ENCODE peak calls at places on chromosomes 12 and 14, in seven cellular contexts. One of them, this sample, is unnamed.

GRCh38 chr12:123034865-123035264 is 54.4 kb downstream of the ARL6IP4 start:
- DNase-seq in T47D: peak; percentile 39
- DNase-seq in activated CD8-positive, alpha-beta memory T cell treated with anti-CD3 and anti-CD28 coated beads, Interleukin-2, amount 10 ng/mL, durations not matched to agents 7 days and 5 days: no peak
- DNase-seq in NCI-H345: no peak
- DNase-seq in mucosa of gallbladder: no peak
- DNase-seq in activated gamma-delta T cell: no peak
- DNase-seq in psoas muscle: no peak
- DNase-seq in this sample: no peak

GRCh38 chr12:58801986-58802385 is 118.3 kb downstream of the LRIG3 start:
- DNase-seq in activated gamma-delta T cell: no peak
- DNase-seq in activated CD8-positive, alpha-beta memory T cell treated with anti-CD3 and anti-CD28 coated beads, Interleukin-2, amount 10 ng/mL, durations not matched to agents 7 days and 5 days: no peak
- DNase-seq in psoas muscle: no peak
- DNase-seq in mucosa of gallbladder: no peak
- DNase-seq in NCI-H345: no peak
- DNase-seq in T47D: no peak
- DNase-seq in this sample: no peak

GRCh38 chr12:48828293-48828692 is 10.0 kb downstream of the CACNB3 start:
- DNase-seq in NCI-H345: no peak
- DNase-seq in psoas muscle: no peak
- DNase-seq in activated CD8-positive, alpha-beta memory T cell treated with anti-CD3 and anti-CD28 coated beads, Interleukin-2, amount 10 ng/mL, durations not matched to agents 7 days and 5 days: no peak
- DNase-seq in activated gamma-delta T cell: no peak
- DNase-seq in mucosa of gallbladder: no peak
- DNase-seq in T47D: no peak
- DNase-seq in this sample: no peak

GRCh38 chr12:80701388-80701787 is 6.0 kb upstream of the MYF6 start:
- DNase-seq in psoas muscle: no peak
- DNase-seq in NCI-H345: no peak
- DNase-seq in mucosa of gallbladder: no peak
- DNase-seq in activated gamma-delta T cell: no peak
- DNase-seq in activated CD8-positive, alpha-beta memory T cell treated with anti-CD3 and anti-CD28 coated beads, Interleukin-2, amount 10 ng/mL, durations not matched to agents 7 days and 5 days: no peak
- DNase-seq in T47D: no peak
- DNase-seq in this sample: no peak

GRCh38 chr14:32480337-32480736 is 151.2 kb downstream of the AKAP6 start:
- DNase-seq in NCI-H345: no peak
- DNase-seq in psoas muscle: no peak
- DNase-seq in mucosa of gallbladder: no peak
- DNase-seq in activated gamma-delta T cell: no peak
- DNase-seq in activated CD8-positive, alpha-beta memory T cell treated with anti-CD3 and anti-CD28 coated beads, Interleukin-2, amount 10 ng/mL, durations not matched to agents 7 days and 5 days: no peak
- DNase-seq in T47D: no peak
- DNase-seq in this sample: no peak

GRCh38 chr12:104519190-104519857 is 62.6 kb downstream of the CHST11 start:
- DNase-seq in NCI-H345: no peak
- DNase-seq in activated CD8-positive, alpha-beta memory T cell treated with anti-CD3 and anti-CD28 coated beads, Interleukin-2, amount 10 ng/mL, durations not matched to agents 7 days and 5 days: peak; percentile 87
- DNase-seq in T47D: no peak
- DNase-seq in psoas muscle: no peak
- DNase-seq in activated gamma-delta T cell: no peak
- DNase-seq in mucosa of gallbladder: no peak
- DNase-seq in this sample: peak; percentile 20

GRCh38 chr12:12273291-12273957 is 6.6 kb upstream of the LRP6 start:
- DNase-seq in psoas muscle: no peak
- DNase-seq in activated CD8-positive, alpha-beta memory T cell treated with anti-CD3 and anti-CD28 coated beads, Interleukin-2, amount 10 ng/mL, durations not matched to agents 7 days and 5 days: no peak
- DNase-seq in mucosa of gallbladder: no peak
- DNase-seq in T47D: no peak
- DNase-seq in NCI-H345: no peak
- DNase-seq in activated gamma-delta T cell: no peak
- DNase-seq in this sample: no peak

GRCh38 chr12:132872073-132872855 is 15.1 kb downstream of the CHFR start:
- DNase-seq in NCI-H345: no peak
- DNase-seq in activated gamma-delta T cell: no peak
- DNase-seq in psoas muscle: no peak
- DNase-seq in mucosa of gallbladder: no peak
- DNase-seq in T47D: no peak
- DNase-seq in activated CD8-positive, alpha-beta memory T cell treated with anti-CD3 and anti-CD28 coated beads, Interleukin-2, amount 10 ng/mL, durations not matched to agents 7 days and 5 days: no peak
- DNase-seq in this sample: no peak

GRCh38 chr12:65614259-65614658 is 210.0 kb upstream of the HMGA2 start:
- DNase-seq in mucosa of gallbladder: no peak
- DNase-seq in activated gamma-delta T cell: no peak
- DNase-seq in activated CD8-positive, alpha-beta memory T cell treated with anti-CD3 and anti-CD28 coated beads, Interleukin-2, amount 10 ng/mL, durations not matched to agents 7 days and 5 days: no peak
- DNase-seq in T47D: no peak
- DNase-seq in psoas muscle: no peak
- DNase-seq in NCI-H345: no peak
- DNase-seq in this sample: no peak

GRCh38 chr14:61555056-61555838 is 140.1 kb upstream of the HIF1A start:
- DNase-seq in T47D: no peak
- DNase-seq in mucosa of gallbladder: no peak
- DNase-seq in psoas muscle: no peak
- DNase-seq in activated CD8-positive, alpha-beta memory T cell treated with anti-CD3 and anti-CD28 coated beads, Interleukin-2, amount 10 ng/mL, durations not matched to agents 7 days and 5 days: no peak
- DNase-seq in activated gamma-delta T cell: no peak
- DNase-seq in NCI-H345: no peak
- DNase-seq in this sample: no peak

GRCh38 chr12:46387697-46388096 is 15.1 kb upstream of the SLC38A2 start:
- DNase-seq in mucosa of gallbladder: no peak
- DNase-seq in T47D: no peak
- DNase-seq in NCI-H345: no peak
- DNase-seq in psoas muscle: no peak
- DNase-seq in activated CD8-positive, alpha-beta memory T cell treated with anti-CD3 and anti-CD28 coated beads, Interleukin-2, amount 10 ng/mL, durations not matched to agents 7 days and 5 days: peak; percentile 68
- DNase-seq in activated gamma-delta T cell: no peak
- DNase-seq in this sample: no peak

GRCh38 chr12:85865905-85866304 is 8.2 kb upstream of the NTS start:
- DNase-seq in activated CD8-positive, alpha-beta memory T cell treated with anti-CD3 and anti-CD28 coated beads, Interleukin-2, amount 10 ng/mL, durations not matched to agents 7 days and 5 days: no peak
- DNase-seq in T47D: no peak
- DNase-seq in mucosa of gallbladder: no peak
- DNase-seq in psoas muscle: peak; percentile 54
- DNase-seq in activated gamma-delta T cell: no peak
- DNase-seq in NCI-H345: no peak
- DNase-seq in this sample: no peak

GRCh38 chr12:52839706-52840105 is 5.6 kb upstream of the KRT79 start:
- DNase-seq in NCI-H345: no peak
- DNase-seq in activated gamma-delta T cell: no peak
- DNase-seq in psoas muscle: no peak
- DNase-seq in mucosa of gallbladder: no peak
- DNase-seq in activated CD8-positive, alpha-beta memory T cell treated with anti-CD3 and anti-CD28 coated beads, Interleukin-2, amount 10 ng/mL, durations not matched to agents 7 days and 5 days: no peak
- DNase-seq in T47D: no peak
- DNase-seq in this sample: no peak

GRCh38 chr12:95443458-95443857 is 30.5 kb upstream of the METAP2 start:
- DNase-seq in activated gamma-delta T cell: no peak
- DNase-seq in T47D: no peak
- DNase-seq in NCI-H345: no peak
- DNase-seq in activated CD8-positive, alpha-beta memory T cell treated with anti-CD3 and anti-CD28 coated beads, Interleukin-2, amount 10 ng/mL, durations not matched to agents 7 days and 5 days: no peak
- DNase-seq in mucosa of gallbladder: no peak
- DNase-seq in psoas muscle: no peak
- DNase-seq in this sample: no peak

GRCh38 chr14:89851031-89851430 is 103.5 kb downstream of the EFCAB11 start:
- DNase-seq in activated CD8-positive, alpha-beta memory T cell treated with anti-CD3 and anti-CD28 coated beads, Interleukin-2, amount 10 ng/mL, durations not matched to agents 7 days and 5 days: no peak
- DNase-seq in mucosa of gallbladder: no peak
- DNase-seq in psoas muscle: no peak
- DNase-seq in T47D: no peak
- DNase-seq in NCI-H345: peak; percentile 88
- DNase-seq in activated gamma-delta T cell: no peak
- DNase-seq in this sample: peak; percentile 90

GRCh38 chr14:94100847-94101246 is 9.7 kb upstream of the IFI27 start:
- DNase-seq in mucosa of gallbladder: no peak
- DNase-seq in activated CD8-positive, alpha-beta memory T cell treated with anti-CD3 and anti-CD28 coated beads, Interleukin-2, amount 10 ng/mL, durations not matched to agents 7 days and 5 days: no peak
- DNase-seq in NCI-H345: no peak
- DNase-seq in activated gamma-delta T cell: no peak
- DNase-seq in T47D: no peak
- DNase-seq in psoas muscle: no peak
- DNase-seq in this sample: no peak

GRCh38 chr14:50775357-50775756 is 55.6 kb downstream of the NIN start:
- DNase-seq in NCI-H345: no peak
- DNase-seq in activated CD8-positive, alpha-beta memory T cell treated with anti-CD3 and anti-CD28 coated beads, Interleukin-2, amount 10 ng/mL, durations not matched to agents 7 days and 5 days: no peak
- DNase-seq in psoas muscle: no peak
- DNase-seq in activated gamma-delta T cell: no peak
- DNase-seq in T47D: no peak
- DNase-seq in mucosa of gallbladder: no peak
- DNase-seq in this sample: no peak

GRCh38 chr12:34406228-34406995 is 384.1 kb downstream of the ALG10 start:
- DNase-seq in T47D: no peak
- DNase-seq in psoas muscle: peak; percentile 23
- DNase-seq in mucosa of gallbladder: peak; percentile 7
- DNase-seq in activated gamma-delta T cell: no peak
- DNase-seq in NCI-H345: no peak
- DNase-seq in activated CD8-positive, alpha-beta memory T cell treated with anti-CD3 and anti-CD28 coated beads, Interleukin-2, amount 10 ng/mL, durations not matched to agents 7 days and 5 days: no peak
- DNase-seq in this sample: no peak

GRCh38 chr12:3222935-3223334 is 145.8 kb downstream of the TSPAN9 start:
- DNase-seq in T47D: no peak
- DNase-seq in activated gamma-delta T cell: no peak
- DNase-seq in psoas muscle: no peak
- DNase-seq in activated CD8-positive, alpha-beta memory T cell treated with anti-CD3 and anti-CD28 coated beads, Interleukin-2, amount 10 ng/mL, durations not matched to agents 7 days and 5 days: no peak
- DNase-seq in mucosa of gallbladder: no peak
- DNase-seq in NCI-H345: peak; percentile 61
- DNase-seq in this sample: peak; percentile 6

GRCh38 chr12:57563358-57563757 is 13.5 kb downstream of the KIF5A start:
- DNase-seq in activated CD8-positive, alpha-beta memory T cell treated with anti-CD3 and anti-CD28 coated beads, Interleukin-2, amount 10 ng/mL, durations not matched to agents 7 days and 5 days: no peak
- DNase-seq in activated gamma-delta T cell: no peak
- DNase-seq in mucosa of gallbladder: no peak
- DNase-seq in NCI-H345: no peak
- DNase-seq in T47D: no peak
- DNase-seq in psoas muscle: no peak
- DNase-seq in this sample: no peak

GRCh38 chr12:41302979-41303403 is 114.9 kb downstream of the PDZRN4 start:
- DNase-seq in activated CD8-positive, alpha-beta memory T cell treated with anti-CD3 and anti-CD28 coated beads, Interleukin-2, amount 10 ng/mL, durations not matched to agents 7 days and 5 days: no peak
- DNase-seq in mucosa of gallbladder: no peak
- DNase-seq in activated gamma-delta T cell: no peak
- DNase-seq in NCI-H345: no peak
- DNase-seq in psoas muscle: no peak
- DNase-seq in T47D: no peak
- DNase-seq in this sample: no peak

GRCh38 chr14:50232276-50232642 is 881 bp upstream of the SOS2 start:
- DNase-seq in mucosa of gallbladder: no peak
- DNase-seq in activated gamma-delta T cell: no peak
- DNase-seq in activated CD8-positive, alpha-beta memory T cell treated with anti-CD3 and anti-CD28 coated beads, Interleukin-2, amount 10 ng/mL, durations not matched to agents 7 days and 5 days: no peak
- DNase-seq in NCI-H345: no peak
- DNase-seq in psoas muscle: no peak
- DNase-seq in T47D: no peak
- DNase-seq in this sample: peak; percentile 67

GRCh38 chr12:68106160-68106559 is 53.4 kb downstream of the IFNG start:
- DNase-seq in NCI-H345: no peak
- DNase-seq in activated CD8-positive, alpha-beta memory T cell treated with anti-CD3 and anti-CD28 coated beads, Interleukin-2, amount 10 ng/mL, durations not matched to agents 7 days and 5 days: no peak
- DNase-seq in T47D: no peak
- DNase-seq in psoas muscle: no peak
- DNase-seq in mucosa of gallbladder: no peak
- DNase-seq in activated gamma-delta T cell: no peak
- DNase-seq in this sample: no peak

GRCh38 chr14:68574906-68575305 is 218.0 kb downstream of the ZFP36L1 start:
- DNase-seq in activated gamma-delta T cell: no peak
- DNase-seq in NCI-H345: peak; percentile 7
- DNase-seq in T47D: no peak
- DNase-seq in psoas muscle: no peak
- DNase-seq in mucosa of gallbladder: no peak
- DNase-seq in activated CD8-positive, alpha-beta memory T cell treated with anti-CD3 and anti-CD28 coated beads, Interleukin-2, amount 10 ng/mL, durations not matched to agents 7 days and 5 days: no peak
- DNase-seq in this sample: no peak

GRCh38 chr12:52295663-52296062 is 4.3 kb upstream of the KRT81 start:
- DNase-seq in psoas muscle: no peak
- DNase-seq in activated gamma-delta T cell: no peak
- DNase-seq in NCI-H345: no peak
- DNase-seq in T47D: no peak
- DNase-seq in mucosa of gallbladder: no peak
- DNase-seq in activated CD8-positive, alpha-beta memory T cell treated with anti-CD3 and anti-CD28 coated beads, Interleukin-2, amount 10 ng/mL, durations not matched to agents 7 days and 5 days: no peak
- DNase-seq in this sample: no peak

GRCh38 chr12:80895240-80895639 is 42.5 kb downstream of the LIN7A start:
- DNase-seq in T47D: no peak
- DNase-seq in psoas muscle: no peak
- DNase-seq in activated CD8-positive, alpha-beta memory T cell treated with anti-CD3 and anti-CD28 coated beads, Interleukin-2, amount 10 ng/mL, durations not matched to agents 7 days and 5 days: no peak
- DNase-seq in mucosa of gallbladder: no peak
- DNase-seq in NCI-H345: no peak
- DNase-seq in activated gamma-delta T cell: no peak
- DNase-seq in this sample: no peak

GRCh38 chr12:108551556-108551955 is 9.4 kb downstream of the SART3 start:
- DNase-seq in NCI-H345: no peak
- DNase-seq in T47D: no peak
- DNase-seq in psoas muscle: no peak
- DNase-seq in activated CD8-positive, alpha-beta memory T cell treated with anti-CD3 and anti-CD28 coated beads, Interleukin-2, amount 10 ng/mL, durations not matched to agents 7 days and 5 days: no peak
- DNase-seq in mucosa of gallbladder: no peak
- DNase-seq in activated gamma-delta T cell: no peak
- DNase-seq in this sample: no peak

GRCh38 chr12:55716582-55717396 is 943 bp downstream of the BLOC1S1 start:
- DNase-seq in psoas muscle: peak; percentile 58
- DNase-seq in activated CD8-positive, alpha-beta memory T cell treated with anti-CD3 and anti-CD28 coated beads, Interleukin-2, amount 10 ng/mL, durations not matched to agents 7 days and 5 days: no peak
- DNase-seq in NCI-H345: no peak
- DNase-seq in T47D: no peak
- DNase-seq in mucosa of gallbladder: no peak
- DNase-seq in activated gamma-delta T cell: no peak
- DNase-seq in this sample: no peak

GRCh38 chr12:30795660-30796507 is 41.1 kb upstream of the CAPRIN2 start:
- DNase-seq in T47D: no peak
- DNase-seq in mucosa of gallbladder: peak; percentile 42
- DNase-seq in NCI-H345: peak; percentile 40
- DNase-seq in activated gamma-delta T cell: peak; percentile 28
- DNase-seq in activated CD8-positive, alpha-beta memory T cell treated with anti-CD3 and anti-CD28 coated beads, Interleukin-2, amount 10 ng/mL, durations not matched to agents 7 days and 5 days: peak; percentile 87
- DNase-seq in psoas muscle: peak; percentile 73
- DNase-seq in this sample: no peak

This sample was measured in NCI-H2227 treated with DMSO at 0.1 percent for 48 hours.